ENCODE peak calls at places on chromosomes 3 and 15, in six cellular contexts. One of them, this sample, is unnamed.

GRCh38 chr3:56879453-56880224 is 77.9 kb upstream of the ARHGEF3 start:
- DNase-seq in AG09309: no peak
- DNase-seq in neural progenitor cell: no peak
- DNase-seq in dorsolateral prefrontal cortex: no peak
- DNase-seq in astrocyte of the spinal cord: peak
- DNase-seq in HFF-Myc: peak
- DNase-seq in this sample: no peak

GRCh38 chr3:41288785-41289184 is 89.5 kb downstream of the CTNNB1 start:
- DNase-seq in AG09309: no peak
- DNase-seq in neural progenitor cell: no peak
- DNase-seq in dorsolateral prefrontal cortex: no peak
- DNase-seq in astrocyte of the spinal cord: no peak
- DNase-seq in HFF-Myc: no peak
- DNase-seq in this sample: no peak

GRCh38 chr3:169964176-169964575 is 2.4 kb upstream of the SEC62 start:
- DNase-seq in AG09309: no peak
- DNase-seq in neural progenitor cell: no peak
- DNase-seq in dorsolateral prefrontal cortex: no peak
- DNase-seq in astrocyte of the spinal cord: no peak
- DNase-seq in HFF-Myc: no peak
- DNase-seq in this sample: no peak

GRCh38 chr3:113825090-113825489 is 13.5 kb upstream of the GRAMD1C start:
- DNase-seq in AG09309: no peak
- DNase-seq in neural progenitor cell: no peak
- DNase-seq in dorsolateral prefrontal cortex: no peak
- DNase-seq in astrocyte of the spinal cord: no peak
- DNase-seq in HFF-Myc: no peak
- DNase-seq in this sample: no peak

GRCh38 chr3:141482250-141482937 is 4.4 kb upstream of the RASA2 start:
- DNase-seq in AG09309: peak
- DNase-seq in neural progenitor cell: no peak
- DNase-seq in dorsolateral prefrontal cortex: no peak
- DNase-seq in astrocyte of the spinal cord: peak
- DNase-seq in HFF-Myc: peak
- DNase-seq in this sample: no peak

GRCh38 chr3:132211896-132212295 is 105.3 kb upstream of the ACP3 start:
- DNase-seq in AG09309: no peak
- DNase-seq in neural progenitor cell: no peak
- DNase-seq in dorsolateral prefrontal cortex: no peak
- DNase-seq in astrocyte of the spinal cord: no peak
- DNase-seq in HFF-Myc: no peak
- DNase-seq in this sample: no peak

GRCh38 chr3:15291589-15292541 is 40.5 kb downstream of the SH3BP5 start:
- DNase-seq in AG09309: no peak
- DNase-seq in neural progenitor cell: no peak
- DNase-seq in dorsolateral prefrontal cortex: no peak
- DNase-seq in astrocyte of the spinal cord: no peak
- DNase-seq in HFF-Myc: no peak
- DNase-seq in this sample: no peak

GRCh38 chr15:101332061-101332467 is 37.0 kb upstream of the SNRPA1 start:
- DNase-seq in AG09309: no peak
- DNase-seq in neural progenitor cell: no peak
- DNase-seq in dorsolateral prefrontal cortex: no peak
- DNase-seq in astrocyte of the spinal cord: no peak
- DNase-seq in HFF-Myc: no peak
- DNase-seq in this sample: no peak

GRCh38 chr3:149342413-149343340 is 9.2 kb upstream of the TM4SF18 start:
- DNase-seq in AG09309: peak
- DNase-seq in neural progenitor cell: no peak
- DNase-seq in dorsolateral prefrontal cortex: no peak
- DNase-seq in astrocyte of the spinal cord: peak
- DNase-seq in HFF-Myc: no peak
- DNase-seq in this sample: no peak

DNA sequence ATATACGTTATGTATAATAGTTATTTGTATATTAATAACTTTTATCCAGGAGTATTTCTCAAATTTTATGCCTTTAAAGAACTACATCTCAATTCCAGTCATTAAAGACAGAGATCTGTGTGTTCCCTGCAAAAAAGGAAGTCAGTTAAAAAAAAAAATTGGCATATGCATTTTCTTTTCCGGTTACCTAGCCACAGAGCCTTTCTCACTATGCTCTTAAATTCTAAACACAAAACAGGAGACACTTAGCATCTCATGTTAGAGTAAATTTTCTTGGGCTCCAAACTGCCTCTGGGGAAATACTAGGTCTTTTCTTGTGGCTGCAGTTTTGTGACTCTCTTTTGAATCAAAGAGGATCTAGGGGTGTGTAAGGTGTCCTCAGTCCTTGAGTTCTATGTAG is 105.9 kb downstream of the KCNH8 start:
- DNase-seq in AG09309: no peak
- DNase-seq in neural progenitor cell: no peak
- DNase-seq in dorsolateral prefrontal cortex: no peak
- DNase-seq in astrocyte of the spinal cord: no peak
- DNase-seq in HFF-Myc: no peak
- DNase-seq in this sample: no peak
- H3K4me3 ChIP-seq in AG09309: no peak
- H3K4me3 ChIP-seq in neural progenitor cell: no peak
- H3K4me3 ChIP-seq in dorsolateral prefrontal cortex: no peak
- H3K4me3 ChIP-seq in astrocyte of the spinal cord: no peak
- H3K4me3 ChIP-seq in HFF-Myc: no peak
- H3K4me3 ChIP-seq in this sample: no peak

GRCh38 chr3:128469128-128469527 is 2.4 kb upstream of the DNAJB8 start:
- DNase-seq in AG09309: no peak
- DNase-seq in neural progenitor cell: no peak
- DNase-seq in dorsolateral prefrontal cortex: no peak
- DNase-seq in astrocyte of the spinal cord: no peak
- DNase-seq in HFF-Myc: no peak
- DNase-seq in this sample: no peak

GRCh38 chr3:128471720-128472119 is 5.0 kb upstream of the DNAJB8 start:
- DNase-seq in AG09309: no peak
- DNase-seq in neural progenitor cell: no peak
- DNase-seq in dorsolateral prefrontal cortex: no peak
- DNase-seq in astrocyte of the spinal cord: no peak
- DNase-seq in HFF-Myc: no peak
- DNase-seq in this sample: no peak

GRCh38 chr3:128468285-128468790 is 1.6 kb upstream of the DNAJB8 start:
- DNase-seq in AG09309: no peak
- DNase-seq in neural progenitor cell: peak
- DNase-seq in dorsolateral prefrontal cortex: no peak
- DNase-seq in astrocyte of the spinal cord: no peak
- DNase-seq in HFF-Myc: no peak
- DNase-seq in this sample: no peak

GRCh38 chr3:128469584-128469983 is 2.9 kb upstream of the DNAJB8 start:
- DNase-seq in AG09309: no peak
- DNase-seq in neural progenitor cell: no peak
- DNase-seq in dorsolateral prefrontal cortex: no peak
- DNase-seq in astrocyte of the spinal cord: no peak
- DNase-seq in HFF-Myc: no peak
- DNase-seq in this sample: no peak

DNA sequence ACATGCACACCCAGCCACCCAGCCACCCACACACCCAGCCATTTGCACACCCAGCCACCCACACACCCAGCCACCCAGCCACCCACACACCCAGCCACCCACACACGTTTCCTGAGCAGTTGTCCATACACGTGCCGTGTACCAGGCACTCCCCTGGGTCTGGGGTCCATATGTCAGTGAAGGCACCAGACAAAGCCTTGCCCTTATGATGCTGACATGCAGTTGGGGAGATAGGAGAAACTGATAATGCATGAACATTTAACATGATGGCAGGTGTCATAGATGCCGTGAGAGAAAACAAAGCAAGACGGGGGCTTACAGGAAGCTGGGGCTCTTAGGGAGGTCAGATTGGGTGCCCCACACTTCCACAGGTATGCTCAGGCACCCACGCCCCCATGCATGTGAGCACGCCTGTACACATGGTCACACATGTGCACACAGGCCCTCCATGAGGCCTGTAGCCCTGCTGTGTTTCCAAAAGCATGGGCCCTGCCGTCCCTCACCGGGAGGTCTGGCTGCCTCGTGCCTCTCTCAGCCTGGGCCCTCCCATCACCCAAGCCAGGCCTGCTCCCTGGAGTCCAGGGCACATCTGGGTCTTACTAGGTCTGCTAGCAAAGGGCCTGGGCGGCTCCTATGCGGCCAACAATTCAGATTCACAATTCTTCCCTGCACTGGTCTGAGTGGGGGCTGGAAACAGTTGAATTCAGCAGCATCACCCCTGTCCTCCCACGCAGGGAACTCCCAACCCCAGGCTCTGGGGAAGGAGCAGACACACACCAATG is 3.6 kb upstream of the DNAJB8 start:
- DNase-seq in AG09309: no peak
- DNase-seq in neural progenitor cell: no peak
- DNase-seq in dorsolateral prefrontal cortex: no peak
- DNase-seq in astrocyte of the spinal cord: no peak
- DNase-seq in HFF-Myc: no peak
- DNase-seq in this sample: no peak
- H3K4me3 ChIP-seq in AG09309: no peak
- H3K4me3 ChIP-seq in neural progenitor cell: no peak
- H3K4me3 ChIP-seq in dorsolateral prefrontal cortex: no peak
- H3K4me3 ChIP-seq in astrocyte of the spinal cord: no peak
- H3K4me3 ChIP-seq in HFF-Myc: no peak
- H3K4me3 ChIP-seq in this sample: no peak

DNA sequence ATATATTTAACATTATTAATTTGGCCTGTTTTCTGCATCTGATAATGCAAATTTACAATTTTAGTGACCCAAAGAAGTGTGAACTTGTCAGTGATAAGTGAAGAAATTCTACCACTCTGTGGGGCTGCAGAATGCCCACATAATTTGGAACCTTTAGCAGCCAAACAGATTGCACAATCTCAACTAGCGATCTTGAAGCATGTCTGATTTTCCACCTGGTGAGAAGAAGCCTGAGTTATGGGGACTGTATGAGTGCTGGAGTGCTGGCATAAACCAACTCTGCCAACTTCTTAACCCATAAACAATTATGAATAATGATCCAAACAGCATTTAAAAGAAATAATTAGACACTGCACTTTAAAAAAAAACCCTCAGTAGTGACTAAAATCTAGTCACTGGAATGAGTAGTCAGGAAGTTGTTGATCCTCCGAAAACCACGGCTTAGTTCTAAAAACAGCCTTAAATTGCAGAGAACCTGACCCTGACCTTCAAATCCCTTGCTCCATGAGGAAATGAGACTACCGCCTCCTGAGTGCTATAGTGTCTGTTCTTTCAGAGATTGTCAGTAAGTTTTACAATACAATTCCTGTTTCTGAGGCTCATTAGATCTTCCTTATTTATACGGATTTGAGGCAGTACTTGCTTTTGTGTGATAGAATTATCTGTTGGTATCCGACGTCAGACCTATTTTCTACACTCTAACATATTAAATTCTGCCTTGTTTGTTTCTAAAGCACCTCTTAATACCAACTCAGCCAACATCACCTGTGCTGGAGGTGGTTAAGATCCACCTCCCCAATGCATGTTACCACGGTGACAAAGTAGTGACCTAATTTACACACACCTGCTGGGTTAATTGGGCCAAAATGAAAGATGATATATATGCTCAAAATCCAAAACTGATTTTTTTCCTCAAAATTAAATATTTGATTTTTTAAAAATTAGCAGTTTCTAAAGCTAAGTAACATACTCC is 267.7 kb downstream of the ZBTB20 start:
- DNase-seq in AG09309: no peak
- DNase-seq in neural progenitor cell: no peak
- DNase-seq in dorsolateral prefrontal cortex: no peak
- DNase-seq in astrocyte of the spinal cord: peak
- DNase-seq in HFF-Myc: no peak
- DNase-seq in this sample: no peak
- H3K4me3 ChIP-seq in AG09309: no peak
- H3K4me3 ChIP-seq in neural progenitor cell: no peak
- H3K4me3 ChIP-seq in dorsolateral prefrontal cortex: no peak
- H3K4me3 ChIP-seq in astrocyte of the spinal cord: no peak
- H3K4me3 ChIP-seq in HFF-Myc: no peak
- H3K4me3 ChIP-seq in this sample: no peak

DNA sequence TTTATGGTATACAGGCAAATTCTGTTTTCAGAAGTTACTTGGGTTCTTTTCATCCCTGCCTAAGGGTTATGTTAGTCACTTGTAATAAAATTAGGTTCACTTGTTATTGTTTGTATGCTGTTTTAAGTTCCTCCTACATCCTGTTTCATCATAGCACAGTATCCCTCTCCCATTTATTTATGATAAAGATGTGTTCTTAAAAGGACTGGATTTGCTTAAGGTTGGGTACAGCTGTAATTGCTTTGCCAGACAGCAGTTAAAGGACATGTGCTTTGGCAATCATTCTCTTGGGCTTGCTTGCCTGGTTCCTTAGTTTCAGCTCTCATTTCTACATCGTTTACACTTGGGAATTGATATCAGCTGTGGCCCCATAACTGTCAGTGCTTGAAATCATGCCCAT is 11.7 kb downstream of the ATP2C1 start:
- DNase-seq in AG09309: peak
- DNase-seq in neural progenitor cell: no peak
- DNase-seq in dorsolateral prefrontal cortex: no peak
- DNase-seq in astrocyte of the spinal cord: peak
- DNase-seq in HFF-Myc: peak
- DNase-seq in this sample: no peak
- H3K4me3 ChIP-seq in AG09309: no peak
- H3K4me3 ChIP-seq in neural progenitor cell: no peak
- H3K4me3 ChIP-seq in dorsolateral prefrontal cortex: no peak
- H3K4me3 ChIP-seq in astrocyte of the spinal cord: no peak
- H3K4me3 ChIP-seq in HFF-Myc: no peak
- H3K4me3 ChIP-seq in this sample: no peak

GRCh38 chr15:60814855-60815254 is 335.9 kb upstream of the ICE2 start:
- DNase-seq in AG09309: no peak
- DNase-seq in neural progenitor cell: no peak
- DNase-seq in dorsolateral prefrontal cortex: no peak
- DNase-seq in astrocyte of the spinal cord: no peak
- DNase-seq in HFF-Myc: no peak
- DNase-seq in this sample: no peak
- H3K4me3 ChIP-seq in AG09309: no peak
- H3K4me3 ChIP-seq in neural progenitor cell: no peak
- H3K4me3 ChIP-seq in dorsolateral prefrontal cortex: no peak
- H3K4me3 ChIP-seq in astrocyte of the spinal cord: no peak
- H3K4me3 ChIP-seq in HFF-Myc: no peak
- H3K4me3 ChIP-seq in this sample: no peak

This sample was measured in left ventricle myocardium inferior.